ENCODE peak calls at places on chromosomes 3 and 15, in nine cellular contexts. C is ovary, F is lung, T is endothelial cell, I is progenitor cell of endocrine pancreas, N is GM10248, M is Panc1, U is ascending aorta, E is WTC11. J is an unnamed sample.

GRCh38 chr15:73053398-73053723 is 1.1 kb downstream of the NEO1 start:
- DNase-seq in C (no peak), F (no peak), M (no peak), I (no peak), E (no peak), U (no peak), N (no peak), T (no peak), J (no peak)

GRCh38 chr15:65909831-65910230 is 40.5 kb downstream of the RAB11A start:
- DNase-seq in T (no peak), M (no peak), E (no peak), F (no peak), N (peak), C (no peak), U (no peak), I (no peak), J (no peak)

GRCh38 chr3:32922078-32922477 is 29.4 kb upstream of the CCR4 start:
- DNase-seq in F (no peak), C (no peak), I (no peak), T (no peak), U (peak), M (no peak), E (no peak), N (no peak), J (no peak)

GRCh38 chr3:151268267-151269235 is 9.8 kb downstream of the P2RY14 start:
- DNase-seq in F (no peak), M (no peak), N (no peak), T (no peak), U (no peak), I (no peak), E (no peak), C (no peak), J (no peak)

GRCh38 chr15:88974392-88974791 is 61.2 kb upstream of the MFGE8 start:
- DNase-seq in E (no peak), C (no peak), M (no peak), F (no peak), N (no peak), T (no peak), I (no peak), U (no peak), J (no peak)

GRCh38 chr3:122415104-122415744 is 638 bp downstream of the WDR5B start:
- DNase-seq in E (peak), C (no peak), I (no peak), U (no peak), F (peak), M (no peak), T (peak), N (peak), J (peak)

GRCh38 chr15:77420610-77421369 is at the start of gene HMG20A:
- DNase-seq in N (peak), U (peak), I (peak), F (peak), T (peak), E (peak), M (peak), C (peak), J (peak)

GRCh38 chr3:188553569-188553968 is 399.6 kb downstream of the LPP start:
- DNase-seq in C (no peak), I (no peak), E (no peak), N (no peak), T (no peak), M (no peak), F (no peak), U (no peak), J (no peak)

GRCh38 chr15:90866161-90866715 is 2.1 kb upstream of the FURIN start:
- DNase-seq in E (no peak), C (no peak), T (no peak), F (no peak), U (no peak), I (no peak), N (no peak), M (no peak), J (no peak)

GRCh38 chr3:120908030-120908802 is at the start of gene STXBP5L:
- DNase-seq in C (peak), F (peak), U (peak), N (peak), T (peak), M (no peak), I (peak), E (peak), J (peak)

GRCh38 chr3:128320551-128321340 is 145.9 kb downstream of the DNAJB8 start:
- DNase-seq in I (peak), M (no peak), E (no peak), C (peak), T (no peak), F (no peak), U (peak), N (no peak), J (no peak)
- TF ChIP-seq CTCF in I (no peak), M (no peak), E (no peak), C (no peak), T (no peak), F (no peak), U (no peak), N (no peak), J (no peak)

DNA sequence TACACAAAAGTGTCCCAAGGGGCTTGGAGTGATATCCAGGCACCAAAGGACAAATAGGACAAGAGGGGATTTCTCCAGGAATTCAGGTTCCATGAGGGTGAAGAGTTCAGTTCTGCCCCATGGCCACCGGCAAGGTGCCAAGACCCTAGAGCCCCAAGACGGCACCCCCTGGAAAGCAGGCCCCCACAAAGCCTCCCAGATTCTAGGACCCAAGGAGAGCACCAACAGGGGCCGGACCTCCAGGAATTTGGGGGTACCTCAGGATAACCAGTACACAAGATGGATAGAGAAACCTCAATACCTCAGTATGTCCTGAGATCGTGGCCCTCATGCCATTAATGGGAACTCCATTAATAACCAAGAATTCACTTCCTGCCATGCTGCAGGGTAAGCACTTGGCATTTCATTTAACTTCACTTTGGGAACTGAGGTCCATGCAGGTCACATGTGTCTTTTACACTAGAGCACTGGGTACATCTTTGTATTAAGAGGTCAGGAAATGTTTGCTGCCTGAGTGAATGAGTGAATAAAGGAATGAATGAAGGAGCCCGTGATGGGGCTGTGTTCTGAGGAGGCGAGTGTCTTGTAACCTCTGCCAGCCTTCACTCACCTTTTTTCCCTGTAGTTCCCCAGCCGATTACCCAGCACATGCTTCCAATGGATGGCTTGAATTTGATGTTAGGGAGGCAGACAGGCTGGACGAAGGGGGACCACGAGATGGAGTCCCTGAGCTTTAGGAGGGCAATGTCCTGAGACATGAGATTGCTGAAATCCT is 15.5 kb upstream of the PRSS50 start:
- DNase-seq in E (no peak), I (no peak), M (no peak), N (no peak), F (peak), C (no peak), U (no peak), T (no peak), J (no peak)
- TF ChIP-seq CTCF in E (no peak), I (no peak), M (no peak), N (no peak), F (no peak), C (no peak), U (no peak), T (no peak), J (no peak)

GRCh38 chr3:118536764-118537163 is 497.9 kb downstream of the IGSF11 start:
- DNase-seq in N (no peak), C (no peak), T (no peak), E (no peak), F (no peak), U (no peak), M (no peak), I (no peak), J (no peak)
- TF ChIP-seq CTCF in N (no peak), C (no peak), T (no peak), E (no peak), F (no peak), U (no peak), M (no peak), I (no peak), J (no peak)

GRCh38 chr3:194485876-194486539 is 794 bp downstream of the ATP13A3 start:
- DNase-seq in T (peak), F (no peak), E (peak), C (peak), I (peak), N (peak), U (peak), M (no peak), J (no peak)
- TF ChIP-seq CTCF in T (no peak), F (no peak), E (no peak), C (no peak), I (peak), N (no peak), U (peak), M (peak), J (no peak)

GRCh38 chr3:157329541-157329940 is 107.1 kb upstream of the PTX3 start:
- DNase-seq in C (no peak), I (no peak), T (no peak), M (no peak), U (no peak), E (no peak), F (no peak), N (no peak), J (no peak)

GRCh38 chr3:157330206-157330605 is 106.4 kb upstream of the PTX3 start:
- DNase-seq in C (no peak), I (no peak), N (no peak), U (no peak), F (no peak), E (no peak), T (no peak), M (no peak), J (no peak)

GRCh38 chr3:157327837-157328236 is 108.8 kb upstream of the PTX3 start:
- DNase-seq in N (no peak), I (no peak), U (no peak), C (no peak), E (no peak), M (no peak), T (no peak), F (no peak), J (no peak)

GRCh38 chr3:157327018-157327417 is 109.6 kb upstream of the PTX3 start:
- DNase-seq in T (no peak), F (no peak), U (no peak), N (no peak), C (no peak), E (no peak), M (no peak), I (no peak), J (no peak)
- TF ChIP-seq CTCF in T (no peak), F (no peak), U (no peak), N (no peak), C (no peak), E (no peak), M (peak), I (no peak), J (no peak)

GRCh38 chr3:24359645-24360462 is 134.8 kb downstream of the THRB start:
- DNase-seq in N (no peak), C (no peak), I (no peak), U (no peak), E (no peak), M (no peak), F (no peak), T (no peak), J (no peak)
- TF ChIP-seq CTCF in N (no peak), C (no peak), I (peak), U (peak), E (no peak), M (peak), F (no peak), T (no peak), J (no peak)

J was measured in nephron progenitor cell.